ENCODE peak calls at places on chromosomes 5 and 9, in ten cellular contexts. One of them, this sample, is unnamed.

GRCh38 chr5:79936644-79937216 is 54.3 kb downstream of the MTX3 start:
- DNase-seq in NCI-H82: no peak
- DNase-seq in activated T-cell treated with anti-CD3 and anti-CD28 coated beads, Interleukin-2, amount 50 U/mL, for 48 hours: no peak
- DNase-seq in hepatic stellate cell: no peak
- DNase-seq in astrocyte of the spinal cord: no peak
- DNase-seq in T1000: no peak
- DNase-seq in neural crest cell: no peak
- DNase-seq in tibial nerve: no peak
- DNase-seq in endothelial cell of umbilical vein: no peak
- DNase-seq in EH: no peak
- DNase-seq in this sample: no peak

GRCh38 chr5:1511037-1511436 is 12.7 kb downstream of the LPCAT1 start:
- DNase-seq in NCI-H82: no peak
- DNase-seq in activated T-cell treated with anti-CD3 and anti-CD28 coated beads, Interleukin-2, amount 50 U/mL, for 48 hours: peak
- DNase-seq in hepatic stellate cell: no peak
- DNase-seq in astrocyte of the spinal cord: no peak
- DNase-seq in T1000: no peak
- DNase-seq in neural crest cell: no peak
- DNase-seq in tibial nerve: no peak
- DNase-seq in endothelial cell of umbilical vein: no peak
- DNase-seq in EH: no peak
- DNase-seq in this sample: no peak

GRCh38 chr5:131209506-131210191 is 38.9 kb downstream of the LYRM7 start:
- DNase-seq in NCI-H82: peak
- DNase-seq in activated T-cell treated with anti-CD3 and anti-CD28 coated beads, Interleukin-2, amount 50 U/mL, for 48 hours: peak
- DNase-seq in hepatic stellate cell: no peak
- DNase-seq in astrocyte of the spinal cord: no peak
- DNase-seq in T1000: no peak
- DNase-seq in neural crest cell: no peak
- DNase-seq in tibial nerve: no peak
- DNase-seq in endothelial cell of umbilical vein: no peak
- DNase-seq in EH: no peak
- DNase-seq in this sample: no peak

GRCh38 chr5:132024789-132025402 is 13.4 kb upstream of the ACSL6 start:
- DNase-seq in NCI-H82: no peak
- DNase-seq in activated T-cell treated with anti-CD3 and anti-CD28 coated beads, Interleukin-2, amount 50 U/mL, for 48 hours: no peak
- DNase-seq in hepatic stellate cell: no peak
- DNase-seq in astrocyte of the spinal cord: no peak
- DNase-seq in T1000: no peak
- DNase-seq in neural crest cell: no peak
- DNase-seq in tibial nerve: no peak
- DNase-seq in endothelial cell of umbilical vein: no peak
- DNase-seq in EH: peak
- DNase-seq in this sample: no peak

GRCh38 chr5:13133951-13134350 is 810.5 kb downstream of the DNAH5 start:
- DNase-seq in NCI-H82: no peak
- DNase-seq in activated T-cell treated with anti-CD3 and anti-CD28 coated beads, Interleukin-2, amount 50 U/mL, for 48 hours: no peak
- DNase-seq in hepatic stellate cell: no peak
- DNase-seq in astrocyte of the spinal cord: no peak
- DNase-seq in T1000: no peak
- DNase-seq in neural crest cell: no peak
- DNase-seq in tibial nerve: no peak
- DNase-seq in endothelial cell of umbilical vein: no peak
- DNase-seq in EH: no peak
- DNase-seq in this sample: peak

GRCh38 chr5:124342586-124342985 is 403.9 kb downstream of the ZNF608 start:
- DNase-seq in NCI-H82: no peak
- DNase-seq in activated T-cell treated with anti-CD3 and anti-CD28 coated beads, Interleukin-2, amount 50 U/mL, for 48 hours: no peak
- DNase-seq in hepatic stellate cell: no peak
- DNase-seq in astrocyte of the spinal cord: no peak
- DNase-seq in T1000: no peak
- DNase-seq in neural crest cell: no peak
- DNase-seq in tibial nerve: no peak
- DNase-seq in endothelial cell of umbilical vein: no peak
- DNase-seq in EH: no peak
- DNase-seq in this sample: no peak

GRCh38 chr5:181086410-181087229 is 44.3 kb downstream of the OR2V1 start:
- DNase-seq in NCI-H82: no peak
- DNase-seq in activated T-cell treated with anti-CD3 and anti-CD28 coated beads, Interleukin-2, amount 50 U/mL, for 48 hours: no peak
- DNase-seq in hepatic stellate cell: no peak
- DNase-seq in astrocyte of the spinal cord: no peak
- DNase-seq in T1000: no peak
- DNase-seq in neural crest cell: no peak
- DNase-seq in tibial nerve: no peak
- DNase-seq in endothelial cell of umbilical vein: no peak
- DNase-seq in EH: no peak
- DNase-seq in this sample: no peak

GRCh38 chr5:132821791-132822190 is 8.7 kb downstream of the SHROOM1 start:
- DNase-seq in NCI-H82: no peak
- DNase-seq in activated T-cell treated with anti-CD3 and anti-CD28 coated beads, Interleukin-2, amount 50 U/mL, for 48 hours: no peak
- DNase-seq in hepatic stellate cell: no peak
- DNase-seq in astrocyte of the spinal cord: no peak
- DNase-seq in T1000: no peak
- DNase-seq in neural crest cell: no peak
- DNase-seq in tibial nerve: no peak
- DNase-seq in endothelial cell of umbilical vein: peak
- DNase-seq in EH: peak
- DNase-seq in this sample: no peak

GRCh38 chr9:134724912-134725604 is 83.5 kb downstream of the COL5A1 start:
- DNase-seq in NCI-H82: no peak
- DNase-seq in activated T-cell treated with anti-CD3 and anti-CD28 coated beads, Interleukin-2, amount 50 U/mL, for 48 hours: no peak
- DNase-seq in hepatic stellate cell: no peak
- DNase-seq in astrocyte of the spinal cord: no peak
- DNase-seq in T1000: no peak
- DNase-seq in neural crest cell: no peak
- DNase-seq in tibial nerve: no peak
- DNase-seq in endothelial cell of umbilical vein: no peak
- DNase-seq in EH: no peak
- DNase-seq in this sample: no peak

GRCh38 chr5:180792287-180792964 is 10.2 kb downstream of the MGAT1 start:
- DNase-seq in NCI-H82: no peak
- DNase-seq in activated T-cell treated with anti-CD3 and anti-CD28 coated beads, Interleukin-2, amount 50 U/mL, for 48 hours: no peak
- DNase-seq in hepatic stellate cell: no peak
- DNase-seq in astrocyte of the spinal cord: no peak
- DNase-seq in T1000: no peak
- DNase-seq in neural crest cell: no peak
- DNase-seq in tibial nerve: no peak
- DNase-seq in endothelial cell of umbilical vein: no peak
- DNase-seq in EH: no peak
- DNase-seq in this sample: no peak

GRCh38 chr9:72856985-72857631 is 95.7 kb downstream of the ALDH1A1 start:
- DNase-seq in NCI-H82: peak
- DNase-seq in activated T-cell treated with anti-CD3 and anti-CD28 coated beads, Interleukin-2, amount 50 U/mL, for 48 hours: no peak
- DNase-seq in hepatic stellate cell: peak
- DNase-seq in astrocyte of the spinal cord: peak
- DNase-seq in T1000: no peak
- DNase-seq in neural crest cell: peak
- DNase-seq in tibial nerve: peak
- DNase-seq in endothelial cell of umbilical vein: peak
- DNase-seq in EH: peak
- DNase-seq in this sample: peak

GRCh38 chr5:150700600-150701377 is at the start of gene RBM22:
- DNase-seq in NCI-H82: peak
- DNase-seq in activated T-cell treated with anti-CD3 and anti-CD28 coated beads, Interleukin-2, amount 50 U/mL, for 48 hours: peak
- DNase-seq in hepatic stellate cell: peak
- DNase-seq in astrocyte of the spinal cord: peak
- DNase-seq in T1000: peak
- DNase-seq in neural crest cell: peak
- DNase-seq in tibial nerve: peak
- DNase-seq in endothelial cell of umbilical vein: peak
- DNase-seq in EH: peak
- DNase-seq in this sample: peak

GRCh38 chr5:43917925-43918324 is 314.9 kb downstream of the NNT start:
- DNase-seq in NCI-H82: no peak
- DNase-seq in activated T-cell treated with anti-CD3 and anti-CD28 coated beads, Interleukin-2, amount 50 U/mL, for 48 hours: no peak
- DNase-seq in hepatic stellate cell: no peak
- DNase-seq in astrocyte of the spinal cord: no peak
- DNase-seq in T1000: no peak
- DNase-seq in neural crest cell: no peak
- DNase-seq in tibial nerve: no peak
- DNase-seq in endothelial cell of umbilical vein: no peak
- DNase-seq in EH: no peak
- DNase-seq in this sample: no peak

GRCh38 chr5:108046955-108047670 is 334.8 kb downstream of the FBXL17 start:
- DNase-seq in NCI-H82: peak
- DNase-seq in activated T-cell treated with anti-CD3 and anti-CD28 coated beads, Interleukin-2, amount 50 U/mL, for 48 hours: no peak
- DNase-seq in hepatic stellate cell: no peak
- DNase-seq in astrocyte of the spinal cord: no peak
- DNase-seq in T1000: no peak
- DNase-seq in neural crest cell: no peak
- DNase-seq in tibial nerve: no peak
- DNase-seq in endothelial cell of umbilical vein: no peak
- DNase-seq in EH: peak
- DNase-seq in this sample: no peak

GRCh38 chr5:135035678-135036030 is 1.6 kb upstream of the PITX1 start:
- DNase-seq in NCI-H82: no peak
- DNase-seq in activated T-cell treated with anti-CD3 and anti-CD28 coated beads, Interleukin-2, amount 50 U/mL, for 48 hours: no peak
- DNase-seq in hepatic stellate cell: no peak
- DNase-seq in astrocyte of the spinal cord: no peak
- DNase-seq in T1000: no peak
- DNase-seq in neural crest cell: no peak
- DNase-seq in tibial nerve: no peak
- DNase-seq in endothelial cell of umbilical vein: no peak
- DNase-seq in EH: no peak
- DNase-seq in this sample: no peak

GRCh38 chr5:99702565-99702964 is 773.8 kb upstream of the CHD1 start:
- DNase-seq in NCI-H82: no peak
- DNase-seq in activated T-cell treated with anti-CD3 and anti-CD28 coated beads, Interleukin-2, amount 50 U/mL, for 48 hours: no peak
- DNase-seq in hepatic stellate cell: no peak
- DNase-seq in astrocyte of the spinal cord: no peak
- DNase-seq in T1000: no peak
- DNase-seq in neural crest cell: no peak
- DNase-seq in tibial nerve: no peak
- DNase-seq in endothelial cell of umbilical vein: no peak
- DNase-seq in EH: no peak
- DNase-seq in this sample: no peak

GRCh38 chr9:79651251-79651795 is 79.6 kb downstream of the TLE4 start:
- DNase-seq in NCI-H82: no peak
- DNase-seq in activated T-cell treated with anti-CD3 and anti-CD28 coated beads, Interleukin-2, amount 50 U/mL, for 48 hours: no peak
- DNase-seq in hepatic stellate cell: no peak
- DNase-seq in astrocyte of the spinal cord: peak
- DNase-seq in T1000: no peak
- DNase-seq in neural crest cell: no peak
- DNase-seq in tibial nerve: no peak
- DNase-seq in endothelial cell of umbilical vein: no peak
- DNase-seq in EH: peak
- DNase-seq in this sample: no peak

GRCh38 chr9:119955276-119955675 is 586.0 kb upstream of the BRINP1 start:
- DNase-seq in NCI-H82: no peak
- DNase-seq in activated T-cell treated with anti-CD3 and anti-CD28 coated beads, Interleukin-2, amount 50 U/mL, for 48 hours: no peak
- DNase-seq in hepatic stellate cell: no peak
- DNase-seq in astrocyte of the spinal cord: no peak
- DNase-seq in T1000: no peak
- DNase-seq in neural crest cell: no peak
- DNase-seq in tibial nerve: no peak
- DNase-seq in endothelial cell of umbilical vein: no peak
- DNase-seq in EH: peak
- DNase-seq in this sample: no peak

GRCh38 chr5:21685016-21685415 is 1168.1 kb downstream of the CDH12 start:
- DNase-seq in NCI-H82: no peak
- DNase-seq in activated T-cell treated with anti-CD3 and anti-CD28 coated beads, Interleukin-2, amount 50 U/mL, for 48 hours: no peak
- DNase-seq in hepatic stellate cell: no peak
- DNase-seq in astrocyte of the spinal cord: no peak
- DNase-seq in T1000: no peak
- DNase-seq in neural crest cell: no peak
- DNase-seq in tibial nerve: no peak
- DNase-seq in endothelial cell of umbilical vein: no peak
- DNase-seq in EH: no peak
- DNase-seq in this sample: no peak

GRCh38 chr5:73831066-73831465 is 205.1 kb downstream of the ARHGEF28 start:
- DNase-seq in NCI-H82: no peak
- DNase-seq in activated T-cell treated with anti-CD3 and anti-CD28 coated beads, Interleukin-2, amount 50 U/mL, for 48 hours: no peak
- DNase-seq in hepatic stellate cell: no peak
- DNase-seq in astrocyte of the spinal cord: no peak
- DNase-seq in T1000: no peak
- DNase-seq in neural crest cell: no peak
- DNase-seq in tibial nerve: no peak
- DNase-seq in endothelial cell of umbilical vein: no peak
- DNase-seq in EH: no peak
- DNase-seq in this sample: no peak

GRCh38 chr5:125700380-125700856 is 722.8 kb upstream of the GRAMD2B start:
- DNase-seq in NCI-H82: peak
- DNase-seq in activated T-cell treated with anti-CD3 and anti-CD28 coated beads, Interleukin-2, amount 50 U/mL, for 48 hours: no peak
- DNase-seq in hepatic stellate cell: no peak
- DNase-seq in astrocyte of the spinal cord: no peak
- DNase-seq in T1000: no peak
- DNase-seq in neural crest cell: no peak
- DNase-seq in tibial nerve: no peak
- DNase-seq in endothelial cell of umbilical vein: peak
- DNase-seq in EH: no peak
- DNase-seq in this sample: no peak

GRCh38 chr9:136779808-136780207 is 11.3 kb upstream of the TMEM141 start:
- DNase-seq in NCI-H82: no peak
- DNase-seq in activated T-cell treated with anti-CD3 and anti-CD28 coated beads, Interleukin-2, amount 50 U/mL, for 48 hours: no peak
- DNase-seq in hepatic stellate cell: no peak
- DNase-seq in astrocyte of the spinal cord: no peak
- DNase-seq in T1000: no peak
- DNase-seq in neural crest cell: no peak
- DNase-seq in tibial nerve: no peak
- DNase-seq in endothelial cell of umbilical vein: no peak
- DNase-seq in EH: no peak
- DNase-seq in this sample: no peak

GRCh38 chr9:20297646-20298084 is 324.6 kb downstream of the MLLT3 start:
- DNase-seq in NCI-H82: no peak
- DNase-seq in activated T-cell treated with anti-CD3 and anti-CD28 coated beads, Interleukin-2, amount 50 U/mL, for 48 hours: no peak
- DNase-seq in hepatic stellate cell: peak
- DNase-seq in astrocyte of the spinal cord: peak
- DNase-seq in T1000: no peak
- DNase-seq in neural crest cell: no peak
- DNase-seq in tibial nerve: no peak
- DNase-seq in endothelial cell of umbilical vein: no peak
- DNase-seq in EH: peak
- DNase-seq in this sample: no peak

GRCh38 chr9:101705135-101705661 is 33.2 kb downstream of the GRIN3A start:
- DNase-seq in NCI-H82: peak
- DNase-seq in activated T-cell treated with anti-CD3 and anti-CD28 coated beads, Interleukin-2, amount 50 U/mL, for 48 hours: peak
- DNase-seq in hepatic stellate cell: no peak
- DNase-seq in astrocyte of the spinal cord: peak
- DNase-seq in T1000: no peak
- DNase-seq in neural crest cell: peak
- DNase-seq in tibial nerve: peak
- DNase-seq in endothelial cell of umbilical vein: no peak
- DNase-seq in EH: peak
- DNase-seq in this sample: no peak

GRCh38 chr9:71719585-71719984 is 48.7 kb downstream of the CEMIP2 start:
- DNase-seq in NCI-H82: no peak
- DNase-seq in activated T-cell treated with anti-CD3 and anti-CD28 coated beads, Interleukin-2, amount 50 U/mL, for 48 hours: no peak
- DNase-seq in hepatic stellate cell: no peak
- DNase-seq in astrocyte of the spinal cord: peak
- DNase-seq in T1000: no peak
- DNase-seq in neural crest cell: no peak
- DNase-seq in tibial nerve: no peak
- DNase-seq in endothelial cell of umbilical vein: no peak
- DNase-seq in EH: peak
- DNase-seq in this sample: no peak

GRCh38 chr5:135688385-135688784 is 109.6 kb upstream of the CXCL14 start:
- DNase-seq in NCI-H82: no peak
- DNase-seq in activated T-cell treated with anti-CD3 and anti-CD28 coated beads, Interleukin-2, amount 50 U/mL, for 48 hours: no peak
- DNase-seq in hepatic stellate cell: no peak
- DNase-seq in astrocyte of the spinal cord: no peak
- DNase-seq in T1000: no peak
- DNase-seq in neural crest cell: no peak
- DNase-seq in tibial nerve: no peak
- DNase-seq in endothelial cell of umbilical vein: no peak
- DNase-seq in EH: no peak
- DNase-seq in this sample: no peak

GRCh38 chr5:142364251-142365145 is 39.7 kb upstream of the SPRY4 start:
- DNase-seq in NCI-H82: no peak
- DNase-seq in activated T-cell treated with anti-CD3 and anti-CD28 coated beads, Interleukin-2, amount 50 U/mL, for 48 hours: no peak
- DNase-seq in hepatic stellate cell: peak
- DNase-seq in astrocyte of the spinal cord: no peak
- DNase-seq in T1000: no peak
- DNase-seq in neural crest cell: no peak
- DNase-seq in tibial nerve: peak
- DNase-seq in endothelial cell of umbilical vein: no peak
- DNase-seq in EH: no peak
- DNase-seq in this sample: no peak

GRCh38 chr5:168479166-168479565 is 7.1 kb upstream of the RARS1 start:
- DNase-seq in NCI-H82: no peak
- DNase-seq in activated T-cell treated with anti-CD3 and anti-CD28 coated beads, Interleukin-2, amount 50 U/mL, for 48 hours: no peak
- DNase-seq in hepatic stellate cell: no peak
- DNase-seq in astrocyte of the spinal cord: no peak
- DNase-seq in T1000: no peak
- DNase-seq in neural crest cell: no peak
- DNase-seq in tibial nerve: no peak
- DNase-seq in endothelial cell of umbilical vein: no peak
- DNase-seq in EH: no peak
- DNase-seq in this sample: no peak

This sample was measured in NT2/D1.